ENCODE peak calls at places on chromosomes 11 and 22, in eight cellular contexts. R is transverse colon, L is A549, P is right lobe of liver, B is ovary, Y is body of pancreas, W is tibial nerve, I is heart left ventricle. Z is an unnamed sample.

GRCh38 chr11:74306440-74307175 is 4.8 kb downstream of the P4HA3 start:
- DNase-seq in R (no peak), Y (no peak), B (no peak), W (no peak), P (no peak), L (no peak), I (no peak), Z (no peak)

GRCh38 chr22:31943976-31944699 is at the start of gene YWHAH:
- DNase-seq in W (peak), L (peak), I (peak), R (peak), Y (peak), P (peak), B (peak), Z (peak)

GRCh38 chr22:23556026-23556620 is 24.0 kb downstream of the IGLL1 start:
- DNase-seq in R (no peak), W (no peak), L (no peak), B (no peak), P (no peak), Y (no peak), I (no peak), Z (no peak)

GRCh38 chr11:132050577-132051180 is 680.3 kb downstream of the NTM start:
- DNase-seq in P (no peak), B (no peak), R (no peak), I (no peak), Y (no peak), W (no peak), L (no peak), Z (no peak)

GRCh38 chr22:28819253-28820096 is 19.1 kb upstream of the XBP1 start:
- DNase-seq in Y (peak), B (no peak), I (no peak), R (peak), L (peak), P (peak), W (no peak), Z (no peak)

GRCh38 chr11:60844045-60844869 is 2.3 kb downstream of the CCDC86 start:
- DNase-seq in Y (no peak), B (no peak), W (no peak), L (no peak), P (no peak), I (no peak), R (no peak), Z (no peak)

GRCh38 chr22:25929479-25929878 is 187.5 kb downstream of the MYO18B start:
- DNase-seq in L (no peak), B (no peak), W (no peak), P (no peak), R (no peak), I (no peak), Y (no peak), Z (no peak)

GRCh38 chr11:118622376-118623290 is 15.2 kb downstream of the PHLDB1 start:
- DNase-seq in Y (peak), I (peak), L (peak), R (no peak), B (no peak), W (no peak), P (no peak), Z (peak)

GRCh38 chr22:31921106-31921505 is 23.2 kb upstream of the YWHAH start:
- DNase-seq in P (no peak), R (no peak), Y (no peak), I (no peak), B (no peak), L (no peak), W (no peak), Z (no peak)

GRCh38 chr11:110075087-110075821 is 17.9 kb upstream of the ZC3H12C start:
- DNase-seq in B (no peak), P (no peak), I (no peak), Y (peak), R (no peak), L (no peak), W (no peak), Z (peak)

GRCh38 chr11:18064035-18064434 is 18.0 kb upstream of the TPH1 start:
- DNase-seq in Y (peak), B (no peak), L (no peak), I (no peak), W (no peak), P (no peak), R (no peak), Z (no peak)

GRCh38 chr22:49599039-49599438 is 228.6 kb downstream of the BRD1 start:
- DNase-seq in L (no peak), P (peak), I (no peak), R (peak), Y (no peak), B (no peak), W (no peak), Z (no peak)

GRCh38 chr22:39680486-39680885 is 109.9 kb downstream of the CACNA1I start:
- DNase-seq in W (no peak), R (no peak), P (no peak), I (no peak), B (no peak), L (no peak), Y (no peak), Z (no peak)

GRCh38 chr22:28112548-28113043 is 193.5 kb upstream of the PITPNB start:
- DNase-seq in R (no peak), Y (peak), W (peak), I (peak), B (peak), P (no peak), L (peak), Z (peak)

GRCh38 chr22:43228330-43228729 is 41.4 kb upstream of the TTLL12 start:
- DNase-seq in W (no peak), Y (no peak), R (peak), B (no peak), L (peak), P (no peak), I (no peak), Z (peak)

GRCh38 chr11:123054301-123055065 is 7.5 kb downstream of the HSPA8 start:
- DNase-seq in Y (peak), R (no peak), L (peak), P (no peak), W (no peak), I (no peak), B (no peak), Z (peak)

GRCh38 chr11:96054870-96055705 is 131.2 kb upstream of the MTMR2 start:
- DNase-seq in Y (no peak), P (no peak), R (no peak), B (no peak), L (peak), W (no peak), I (no peak), Z (no peak)

GRCh38 chr11:134139303-134139872 is 70.5 kb downstream of the JAM3 start:
- DNase-seq in W (no peak), R (no peak), Y (no peak), P (no peak), B (no peak), L (no peak), I (no peak), Z (no peak)

GRCh38 chr11:90204832-90205646 is 17.8 kb downstream of the CHORDC1 start:
- DNase-seq in W (no peak), B (no peak), L (peak), P (no peak), Y (peak), R (no peak), I (no peak), Z (peak)

GRCh38 chr11:45894555-45895247 is 9.2 kb downstream of the MAPK8IP1 start:
- DNase-seq in I (no peak), P (no peak), R (no peak), L (no peak), W (no peak), B (no peak), Y (no peak), Z (no peak)

GRCh38 chr22:44382461-44383038 is 69.8 kb upstream of the SHISAL1 start:
- DNase-seq in W (no peak), Y (no peak), I (peak), R (no peak), L (no peak), B (no peak), P (peak), Z (peak)

GRCh38 chr22:31826443-31826842 is 72.6 kb downstream of the DEPDC5 start:
- DNase-seq in R (no peak), Y (no peak), W (no peak), B (no peak), P (no peak), I (no peak), L (no peak), Z (no peak)

GRCh38 chr11:95514386-95515145 is 275.0 kb downstream of the FAM76B start:
- DNase-seq in I (no peak), L (no peak), Y (no peak), P (no peak), B (no peak), R (no peak), W (no peak), Z (no peak)

GRCh38 chr11:28581286-28582242 is 473.4 kb downstream of the METTL15 start:
- DNase-seq in L (no peak), W (no peak), R (no peak), Y (no peak), I (no peak), B (no peak), P (no peak), Z (no peak)

GRCh38 chr11:126229782-126230540 is 18.4 kb downstream of the FAM118B start:
- DNase-seq in W (no peak), B (no peak), I (no peak), R (no peak), P (no peak), Y (no peak), L (no peak), Z (no peak)

GRCh38 chr11:102272047-102272824 is 45.0 kb upstream of the BIRC3 start:
- DNase-seq in W (no peak), R (no peak), L (no peak), B (no peak), P (no peak), Y (no peak), I (no peak), Z (no peak)

GRCh38 chr11:120775986-120776682 is 247.8 kb upstream of the TBCEL start:
- DNase-seq in B (no peak), W (no peak), Y (no peak), P (no peak), I (no peak), L (no peak), R (no peak), Z (no peak)

GRCh38 chr11:69008774-69009440 is 4.1 kb downstream of the MRGPRF start:
- DNase-seq in B (peak), P (peak), R (peak), Y (peak), W (peak), I (peak), L (peak), Z (peak)

GRCh38 chr11:16410479-16410878 is 54.1 kb upstream of the SOX6 start:
- DNase-seq in I (no peak), B (no peak), L (no peak), P (no peak), R (no peak), Y (no peak), W (no peak), Z (no peak)

GRCh38 chr11:6377902-6378694 is 12.2 kb upstream of the SMPD1 start:
- DNase-seq in B (no peak), R (no peak), L (no peak), P (no peak), I (no peak), W (no peak), Y (no peak), Z (no peak)

DNA sequence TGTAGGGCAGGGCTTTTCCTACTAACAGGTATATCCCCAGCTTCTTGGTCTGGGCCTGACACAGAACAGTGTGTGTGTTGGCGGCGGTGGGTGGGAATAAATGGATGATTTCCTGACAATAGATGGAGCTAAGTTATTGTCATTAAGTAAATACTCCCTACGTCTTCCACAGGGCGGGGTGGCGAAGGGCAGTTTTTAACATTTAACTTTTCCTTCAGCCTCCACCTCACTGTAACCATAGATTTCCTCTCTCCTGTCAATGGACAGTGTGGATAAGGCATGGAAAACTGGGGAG is 11.6 kb upstream of the SMPD1 start:
- DNase-seq in I (no peak), Y (no peak), W (no peak), R (no peak), B (no peak), P (no peak), L (no peak), Z (no peak)
- H3K27ac ChIP-seq in I (peak), Y (no peak), W (no peak), R (no peak), B (no peak), P (no peak), L (no peak), Z (no peak)

DNA sequence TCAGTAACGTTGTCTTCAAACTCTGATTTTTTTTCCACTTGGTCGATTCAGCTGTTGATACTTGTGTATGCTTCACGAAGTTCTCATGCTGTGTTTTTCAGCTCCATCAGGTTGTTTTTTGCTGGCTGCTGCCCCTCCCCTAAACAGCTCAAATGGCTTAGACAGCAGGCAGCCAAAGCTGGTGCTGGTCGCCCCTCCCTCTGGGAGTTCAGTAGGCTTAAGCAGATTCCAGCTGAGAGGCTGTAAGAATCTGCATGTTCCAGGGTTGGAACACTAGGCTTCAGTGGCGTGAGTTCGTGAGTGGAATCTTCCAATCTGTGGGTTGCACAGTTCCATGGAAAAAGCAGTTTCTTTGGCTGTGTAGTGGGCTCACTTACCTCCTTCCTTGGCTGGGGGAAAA is 10.3 kb upstream of the FIBIN start:
- DNase-seq in B (no peak), W (no peak), P (no peak), L (no peak), Y (no peak), R (no peak), I (no peak), Z (no peak)
- TF ChIP-seq POLR2A in B (no peak), W (no peak), P (no peak), L (no peak), Y (no peak), R (no peak), I (no peak), Z (no peak)

DNA sequence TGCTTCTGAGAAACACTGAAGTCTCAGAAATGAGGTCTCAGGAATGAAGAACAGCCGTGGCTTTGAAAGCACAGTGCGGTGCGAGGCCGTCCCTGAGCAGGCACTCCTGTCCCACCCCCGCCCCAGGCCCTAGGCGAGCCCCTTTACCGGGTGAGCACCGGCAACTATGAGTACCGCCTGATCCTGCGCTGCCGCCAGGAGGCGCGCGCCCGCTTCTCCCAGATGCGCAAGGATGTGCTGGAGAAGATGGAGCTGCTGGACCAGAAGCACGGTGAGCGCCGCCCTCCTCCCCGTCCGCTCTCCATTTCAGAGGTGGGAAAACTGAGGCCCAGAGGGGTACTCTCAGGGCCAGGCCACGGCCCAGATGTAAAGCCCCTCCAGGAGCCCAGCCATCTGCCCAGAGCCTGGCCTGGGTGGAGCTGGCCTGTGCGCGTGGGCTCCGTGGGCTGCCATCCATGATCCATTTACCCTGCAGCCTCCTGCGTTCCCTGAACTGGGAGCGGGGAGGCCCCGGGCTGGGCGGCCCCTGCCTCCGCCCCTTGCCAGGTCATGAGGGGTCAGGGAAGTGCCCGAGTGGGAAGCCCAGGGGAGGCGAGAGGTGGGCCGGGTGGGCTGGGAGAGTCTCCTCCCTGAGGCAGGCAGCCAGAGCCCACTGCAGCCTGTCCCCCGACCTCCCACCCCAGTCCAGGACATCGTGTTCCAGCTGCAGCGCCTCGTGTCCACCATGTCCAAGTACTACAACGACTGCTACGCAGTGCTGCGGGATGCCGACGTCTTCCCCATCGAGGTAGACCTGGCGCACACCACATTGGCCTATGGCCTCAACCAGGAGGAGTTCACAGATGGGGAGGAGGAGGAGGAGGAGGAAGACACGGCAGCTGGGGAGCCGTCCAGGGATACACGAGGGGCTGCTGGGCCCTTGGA is 9.5 kb downstream of the SLC16A8 start:
- DNase-seq in P (peak), B (no peak), I (no peak), R (no peak), Y (no peak), W (no peak), L (no peak), Z (peak)
- TF ChIP-seq CTCF in P (no peak), B (no peak), I (peak), R (no peak), Y (no peak), W (peak), L (no peak), Z (peak)

GRCh38 chr11:70233962-70234361 is 30.9 kb downstream of the FADD start:
- DNase-seq in I (no peak), Y (no peak), W (no peak), P (no peak), L (no peak), R (no peak), B (no peak), Z (no peak)
- H3K27ac ChIP-seq in I (no peak), Y (no peak), W (no peak), P (no peak), L (peak), R (no peak), B (no peak), Z (no peak)

GRCh38 chr11:62832346-62833234 is at the start of gene TEX54:
- DNase-seq in Y (peak), B (peak), L (no peak), P (peak), I (peak), W (no peak), R (peak), Z (peak)
- TF ChIP-seq POLR2A in Y (no peak), B (no peak), L (no peak), P (no peak), I (no peak), W (no peak), R (no peak), Z (no peak)

GRCh38 chr11:128961645-128962044 is 19.0 kb upstream of the TP53AIP1 start:
- DNase-seq in B (no peak), R (no peak), W (no peak), I (no peak), Y (no peak), P (no peak), L (no peak), Z (no peak)

GRCh38 chr11:128957204-128957482 is 14.5 kb upstream of the TP53AIP1 start:
- DNase-seq in Y (no peak), B (no peak), W (no peak), L (no peak), R (no peak), I (no peak), P (no peak), Z (no peak)

GRCh38 chr11:128953151-128953550 is 10.5 kb upstream of the TP53AIP1 start:
- DNase-seq in R (no peak), L (no peak), I (no peak), P (no peak), W (no peak), Y (no peak), B (no peak), Z (no peak)

DNA sequence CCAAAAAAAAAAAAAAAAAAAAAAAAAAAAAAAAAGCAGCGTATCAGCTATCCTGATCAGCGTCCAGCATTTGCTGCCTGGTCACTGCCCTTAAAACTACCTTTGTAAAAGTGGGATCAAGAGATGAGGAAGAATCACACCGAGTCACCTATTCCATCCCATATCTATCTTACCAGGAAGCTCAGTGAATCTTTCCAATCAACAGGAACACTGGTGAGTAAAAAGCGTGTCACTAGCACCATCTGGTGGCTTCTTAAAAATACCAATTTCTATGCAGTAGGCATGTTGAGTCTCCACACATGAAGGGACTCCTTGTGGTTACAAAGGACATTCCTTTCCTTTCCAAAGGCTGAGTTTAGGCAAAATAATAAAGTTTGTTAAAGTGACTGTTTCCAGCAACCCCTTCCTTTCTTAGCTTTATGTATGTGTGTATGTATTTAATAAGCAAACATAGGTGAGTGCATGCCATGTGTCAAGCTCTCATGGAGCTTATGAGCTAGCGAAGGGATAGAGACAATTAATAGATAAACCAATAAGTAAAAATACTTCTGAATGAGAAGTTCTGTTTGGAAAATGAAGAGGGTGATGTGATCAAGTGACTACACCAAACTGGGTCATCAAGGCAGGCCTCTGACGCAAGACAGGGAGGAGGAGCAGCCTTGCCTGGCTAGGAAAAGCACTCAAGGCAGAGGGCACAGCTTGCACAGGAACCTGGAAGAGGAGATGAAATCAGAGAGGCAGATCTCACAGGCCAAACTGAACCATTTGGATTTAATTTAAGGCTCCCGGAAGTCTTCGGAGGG is 13.9 kb upstream of the TP53AIP1 start:
- DNase-seq in L (peak), B (peak), R (peak), Y (peak), I (no peak), W (no peak), P (no peak), Z (peak)
- TF ChIP-seq CTCF in L (peak), B (peak), R (peak), Y (peak), I (peak), W (peak), P (peak), Z (peak)

Z was measured in testis.